ENCODE peak calls at places on chromosome 22, in five cellular contexts. R is ovary, U is MM.1S, E is type B pancreatic cell, D is body of pancreas. P is an unnamed sample.
A peak's percentile ranks its signal among the peaks of the same experiment; 100 is the strongest.

GRCh38 chr22:41907436-41908401 is 7.2 kb downstream of the SHISA8 start:
- DNase-seq in E (no peak), R (no peak), U (no peak), D (no peak), P (no peak)

GRCh38 chr22:46444390-46444854 is 93.0 kb downstream of the CELSR1 start:
- DNase-seq in R (no peak), U (no peak), D (no peak), E (no peak), P (no peak)

GRCh38 chr22:27970596-27971220 is 51.7 kb upstream of the PITPNB start:
- DNase-seq in R (no peak), E (no peak), D (no peak), U (no peak), P (no peak)

GRCh38 chr22:17074648-17075002 is 10.2 kb upstream of the IL17RA start:
- DNase-seq in R (no peak), D (no peak), U (no peak), E (no peak), P (no peak)

GRCh38 chr22:29108137-29108536 is 35.3 kb downstream of the KREMEN1 start:
- DNase-seq in E (no peak), U (no peak), R (no peak), D (no peak), P (no peak)

GRCh38 chr22:50530857-50531545 is 1.2 kb upstream of the TYMP start:
- DNase-seq in R (peak; percentile 49), U (peak; percentile 77), E (no peak), D (peak; percentile 84), P (no peak)

GRCh38 chr22:47322854-47323253 is 560.4 kb downstream of the TBC1D22A start:
- DNase-seq in E (no peak), R (no peak), U (no peak), D (no peak), P (no peak)

GRCh38 chr22:50516891-50517290 is 8.5 kb downstream of the SCO2 start:
- DNase-seq in U (no peak), R (no peak), D (no peak), E (no peak), P (no peak)

GRCh38 chr22:35229865-35230264 is 27.4 kb upstream of the HMGXB4 start:
- DNase-seq in D (no peak), E (no peak), R (no peak), U (no peak), P (no peak)

GRCh38 chr22:25508161-25508560 is 56.3 kb upstream of the GRK3 start:
- DNase-seq in R (no peak), U (no peak), E (no peak), D (no peak), P (no peak)

GRCh38 chr22:46640293-46640692 is 20.1 kb downstream of the GRAMD4 start:
- DNase-seq in R (no peak), D (no peak), U (no peak), E (no peak), P (no peak)

GRCh38 chr22:49962751-49963646 is 2.4 kb downstream of the PIM3 start:
- DNase-seq in U (peak; percentile 4), E (no peak), D (peak; percentile 30), R (peak; percentile 76), P (peak; percentile 77)

GRCh38 chr22:46514592-46515207 is 22.7 kb downstream of the CELSR1 start:
- DNase-seq in D (no peak), U (no peak), E (no peak), R (no peak), P (no peak)

GRCh38 chr22:49087163-49087562 is 740.5 kb downstream of the BRD1 start:
- DNase-seq in E (no peak), R (no peak), D (no peak), U (no peak), P (no peak)

GRCh38 chr22:24379536-24379935 is 47.9 kb upstream of the ADORA2A start:
- DNase-seq in E (no peak), U (no peak), R (no peak), D (no peak), P (no peak)

GRCh38 chr22:39292002-39292401 is 27.4 kb downstream of the RPL3 start:
- DNase-seq in D (peak; percentile 85), E (no peak), R (no peak), U (no peak), P (no peak)

GRCh38 chr22:39292561-39293074 is 26.8 kb downstream of the RPL3 start:
- DNase-seq in R (peak; percentile 86), D (peak; percentile 98), U (no peak), E (no peak), P (peak; percentile 90)

GRCh38 chr22:39290248-39290720 is 29.1 kb downstream of the RPL3 start:
- DNase-seq in U (no peak), R (no peak), E (no peak), D (peak; percentile 71), P (no peak)

GRCh38 chr22:39290724-39291161 is 28.7 kb downstream of the RPL3 start:
- DNase-seq in D (peak; percentile 97), E (no peak), U (no peak), R (peak; percentile 65), P (no peak)

DNA sequence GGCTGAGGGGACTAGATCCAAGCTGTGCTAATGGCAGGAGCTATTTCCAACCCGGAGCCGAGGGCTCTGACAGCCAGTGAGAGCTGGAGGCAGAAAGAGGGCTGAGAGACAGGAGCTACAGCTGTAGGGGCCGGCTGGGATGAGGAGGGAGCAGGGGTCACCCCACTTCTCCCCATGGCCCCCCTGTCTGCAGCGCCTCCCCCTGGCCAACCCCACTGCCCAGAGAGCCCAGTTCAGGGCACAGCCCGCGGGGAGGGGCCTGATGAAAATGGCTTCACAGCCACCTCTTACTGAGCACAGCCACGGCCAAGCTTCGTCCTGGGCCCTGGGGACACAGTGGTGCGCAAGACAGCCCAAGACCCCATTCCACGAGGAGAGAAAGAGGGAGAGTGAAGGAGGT is 27.9 kb downstream of the RPL3 start:
- DNase-seq in D (no peak), E (no peak), U (no peak), R (no peak), P (no peak)
- TF ChIP-seq CTCF in D (no peak), E (no peak), U (no peak), R (no peak), P (no peak)

DNA sequence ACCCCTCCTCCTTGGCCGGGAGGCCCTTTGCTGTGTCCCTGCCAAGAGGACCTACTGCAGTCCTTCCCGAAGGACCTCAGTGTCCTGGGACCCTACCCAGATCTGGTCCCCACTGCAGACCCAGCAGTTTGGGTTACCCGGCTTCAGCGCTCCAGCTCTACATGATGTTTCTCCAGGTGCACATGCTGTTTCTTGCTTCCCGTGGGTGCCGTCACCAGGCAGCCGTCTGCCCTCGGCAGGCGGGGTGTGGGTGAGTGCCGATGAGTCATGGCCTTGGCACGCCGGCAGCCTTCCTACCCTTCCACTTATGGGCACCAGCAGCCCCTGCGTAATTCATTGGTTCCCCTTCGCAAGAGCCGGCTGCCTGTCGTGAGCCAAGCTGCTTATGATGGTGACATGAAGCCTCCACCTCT is 101.8 kb downstream of the BCR start:
- DNase-seq in U (no peak), D (peak; percentile 89), E (no peak), R (peak; percentile 51), P (peak; percentile 96)
- TF ChIP-seq CTCF in U (no peak), D (no peak), E (peak; percentile 49), R (no peak), P (no peak)

GRCh38 chr22:32531955-32532818 is 57.6 kb downstream of the FBXO7 start:
- DNase-seq in R (peak; percentile 75), U (no peak), E (no peak), D (peak; percentile 59), P (peak; percentile 82)

GRCh38 chr22:32533265-32534068 is 58.9 kb downstream of the FBXO7 start:
- DNase-seq in U (no peak), E (no peak), R (no peak), D (no peak), P (no peak)

GRCh38 chr22:32531228-32531627 is 56.6 kb downstream of the FBXO7 start:
- DNase-seq in E (no peak), R (peak; percentile 35), D (no peak), U (no peak), P (no peak)

GRCh38 chr22:32534252-32535215 is 59.9 kb downstream of the FBXO7 start:
- DNase-seq in R (no peak), E (no peak), U (no peak), D (peak; percentile 49), P (no peak)

DNA sequence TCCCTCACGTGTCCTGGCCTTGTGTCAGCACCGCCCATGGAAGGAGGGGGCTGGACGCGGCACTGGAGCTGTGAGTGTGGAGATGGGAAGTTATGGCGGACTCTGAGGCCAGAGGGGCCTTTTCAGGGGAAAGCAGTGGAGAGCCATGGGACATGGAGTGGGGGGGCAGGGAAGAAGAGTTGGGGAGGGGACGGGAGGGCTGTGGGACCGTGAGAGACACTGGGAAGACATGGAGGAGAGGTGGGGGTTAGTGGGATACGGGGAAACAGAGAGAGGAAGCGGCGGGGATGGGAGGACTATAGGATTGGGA is 58.2 kb downstream of the FBXO7 start:
- DNase-seq in R (no peak), E (no peak), U (no peak), D (no peak), P (no peak)
- TF ChIP-seq CTCF in R (no peak), E (no peak), U (no peak), D (no peak), P (no peak)

GRCh38 chr22:33747029-33747428 is 173.2 kb downstream of the LARGE1 start:
- DNase-seq in R (no peak), U (no peak), D (no peak), E (no peak), P (no peak)

GRCh38 chr22:33743756-33744155 is 176.5 kb downstream of the LARGE1 start:
- DNase-seq in R (no peak), E (no peak), D (no peak), U (no peak), P (no peak)

GRCh38 chr22:33746501-33746928 is 173.8 kb downstream of the LARGE1 start:
- DNase-seq in D (peak; percentile 39), E (no peak), R (no peak), U (no peak), P (no peak)

GRCh38 chr22:33748714-33749113 is 171.6 kb downstream of the LARGE1 start:
- DNase-seq in U (no peak), R (no peak), E (no peak), D (no peak), P (no peak)

GRCh38 chr22:33747576-33748180 is 172.6 kb downstream of the LARGE1 start:
- DNase-seq in D (peak; percentile 32), E (no peak), R (peak; percentile 22), U (peak; percentile 7), P (no peak)
- TF ChIP-seq CTCF in D (no peak), E (no peak), R (no peak), U (no peak), P (no peak)

DNA sequence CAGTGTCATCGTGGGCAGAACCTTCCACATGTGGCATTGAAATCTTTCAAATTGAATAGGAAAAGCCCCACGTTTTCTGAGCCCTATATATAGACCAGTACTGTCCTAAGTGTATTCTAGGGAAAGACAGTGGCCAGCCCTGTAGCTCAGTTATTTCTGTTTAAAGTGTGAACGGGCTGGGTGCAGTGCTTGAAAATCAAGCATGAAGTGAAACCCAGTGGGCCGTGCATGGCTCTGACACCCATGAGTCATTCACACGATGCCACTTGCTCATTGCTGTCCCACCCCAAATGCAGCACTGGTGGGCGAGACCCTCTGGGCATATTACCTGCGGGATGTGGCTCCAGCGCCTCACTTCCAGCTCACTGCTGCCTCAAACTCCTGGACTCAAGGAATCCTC is 29.8 kb upstream of the CCDC188 start:
- DNase-seq in U (no peak), D (no peak), R (no peak), E (no peak), P (no peak)
- TF ChIP-seq CTCF in U (no peak), D (no peak), R (no peak), E (peak; percentile 11), P (no peak)

P was measured in coronary artery.